ENCODE peak calls at places on chromosomes 6 and 20, in eight cellular contexts. T, Q, D, M, S, V, P and C are unnamed samples.

GRCh38 chr6:48389146-48390043 is 278.4 kb upstream of the PTCHD4 start:
- DNase-seq in T (no peak), Q (no peak), D (peak; percentile 77), M (no peak), S (no peak), V (no peak), P (no peak), C (no peak)

GRCh38 chr6:135910943-135911618 is 59.6 kb downstream of the PDE7B start:
- DNase-seq in T (no peak), Q (no peak), D (no peak), M (no peak), S (no peak), V (no peak), P (no peak), C (no peak)

GRCh38 chr6:34979218-34979617 is 90.2 kb downstream of the ANKS1A start:
- DNase-seq in T (peak; percentile 37), Q (no peak), D (no peak), M (no peak), S (no peak), V (no peak), P (no peak), C (no peak)

GRCh38 chr6:38319259-38320255 is 320.2 kb downstream of the BTBD9 start:
- DNase-seq in T (no peak), Q (no peak), D (no peak), M (no peak), S (no peak), V (no peak), P (no peak), C (no peak)

GRCh38 chr6:52155791-52156576 is 30.2 kb upstream of the IL17A start:
- DNase-seq in T (peak; percentile 36), Q (no peak), D (no peak), M (no peak), S (peak; percentile 63), V (no peak), P (peak; percentile 53), C (no peak)

GRCh38 chr6:89562114-89562815 is 76.3 kb downstream of the LYRM2 start:
- DNase-seq in T (peak; percentile 1), Q (no peak), D (no peak), M (no peak), S (no peak), V (no peak), P (no peak), C (no peak)

GRCh38 chr20:63924241-63924640 is 29.3 kb downstream of the DNAJC5 start:
- DNase-seq in T (no peak), Q (no peak), D (no peak), M (no peak), S (no peak), V (no peak), P (no peak), C (no peak)

GRCh38 chr6:50966532-50966931 is 147.9 kb downstream of the TFAP2B start:
- DNase-seq in T (no peak), Q (no peak), D (no peak), M (no peak), S (no peak), V (no peak), P (peak; percentile 33), C (no peak)

GRCh38 chr6:143176090-143177021 is 115.7 kb downstream of the AIG1 start:
- DNase-seq in T (peak; percentile 95), Q (no peak), D (no peak), M (no peak), S (peak; percentile 74), V (peak; percentile 71), P (no peak), C (peak; percentile 94)

GRCh38 chr6:26323525-26324294 is 41.3 kb upstream of the BTN3A2 start:
- DNase-seq in T (no peak), Q (no peak), D (no peak), M (no peak), S (no peak), V (no peak), P (no peak), C (no peak)

GRCh38 chr6:3905853-3906190 is 56.6 kb downstream of the FAM50B start:
- DNase-seq in T (no peak), Q (no peak), D (no peak), M (no peak), S (peak; percentile 70), V (no peak), P (no peak), C (no peak)

GRCh38 chr6:139996253-139996834 is 621.9 kb upstream of the CITED2 start:
- DNase-seq in T (no peak), Q (no peak), D (no peak), M (no peak), S (peak; percentile 67), V (no peak), P (peak; percentile 5), C (no peak)

GRCh38 chr6:131861356-131861755 is 53.5 kb downstream of the ENPP1 start:
- DNase-seq in T (peak; percentile 92), Q (no peak), D (no peak), M (no peak), S (no peak), V (no peak), P (no peak), C (peak; percentile 79)

GRCh38 chr6:85355816-85356215 is 94.1 kb upstream of the NT5E start:
- DNase-seq in T (no peak), Q (no peak), D (no peak), M (no peak), S (no peak), V (no peak), P (no peak), C (no peak)

GRCh38 chr6:166515072-166515810 is 71.2 kb downstream of the RAMACL start:
- DNase-seq in T (peak; percentile 79), Q (peak; percentile 69), D (no peak), M (no peak), S (peak; percentile 70), V (peak; percentile 61), P (no peak), C (peak; percentile 33)

GRCh38 chr20:41738584-41739193 is 120.5 kb upstream of the CHD6 start:
- DNase-seq in T (peak; percentile 42), Q (peak; percentile 63), D (peak; percentile 64), M (no peak), S (peak; percentile 86), V (no peak), P (peak; percentile 58), C (no peak)

GRCh38 chr20:12883507-12883885 is 125.3 kb upstream of the SPTLC3 start:
- DNase-seq in T (no peak), Q (no peak), D (no peak), M (no peak), S (no peak), V (no peak), P (no peak), C (no peak)

GRCh38 chr6:43434943-43435342 is 7.6 kb downstream of the ABCC10 start:
- DNase-seq in T (no peak), Q (no peak), D (no peak), M (no peak), S (no peak), V (no peak), P (no peak), C (no peak)

GRCh38 chr6:131139599-131139998 is 4.3 kb downstream of the AKAP7 start:
- DNase-seq in T (no peak), Q (no peak), D (no peak), M (no peak), S (no peak), V (no peak), P (no peak), C (no peak)

GRCh38 chr6:30618270-30618787 is 689 bp downstream of the MRPS18B start:
- DNase-seq in T (peak; percentile 48), Q (no peak), D (peak; percentile 62), M (no peak), S (no peak), V (no peak), P (no peak), C (no peak)

GRCh38 chr20:48875914-48876240 is 45.6 kb upstream of the ARFGEF2 start:
- DNase-seq in T (peak; percentile 38), Q (no peak), D (no peak), M (no peak), S (no peak), V (no peak), P (peak; percentile 12), C (no peak)

GRCh38 chr20:37933797-37934633 is 31.1 kb downstream of the VSTM2L start:
- DNase-seq in T (no peak), Q (no peak), D (no peak), M (no peak), S (no peak), V (no peak), P (no peak), C (no peak)
- TF ChIP-seq CTCF in T (no peak), Q (no peak), D (no peak), M (no peak), S (no peak), V (no peak), P (no peak), C (no peak)

GRCh38 chr6:1604991-1605821 is 4.5 kb upstream of the FOXC1 start:
- DNase-seq in T (no peak), Q (peak; percentile 48), D (no peak), M (no peak), S (peak; percentile 78), V (no peak), P (no peak), C (no peak)
- H3K4me3 ChIP-seq in T (no peak overlapping the region), Q (peak overlapping the region; percentile 68), D (no peak overlapping the region), M (peak overlapping the region; percentile 79), S (peak overlapping the region; percentile 81), V (peak overlapping the region; percentile 41), P (no peak overlapping the region), C (peak overlapping the region; percentile 48)

GRCh38 chr20:52001999-52002666 is 189.4 kb downstream of the ZFP64 start:
- DNase-seq in T (no peak), Q (no peak), D (no peak), M (no peak), S (no peak), V (no peak), P (peak; percentile 25), C (no peak)
- TF ChIP-seq CTCF in T (peak; percentile 39), Q (no peak), D (no peak), M (no peak), S (peak; percentile 60), V (peak; percentile 40), P (peak; percentile 34), C (no peak)

GRCh38 chr6:145214570-145214969 is 520.8 kb downstream of the EPM2A start:
- DNase-seq in T (peak; percentile 23), Q (no peak), D (peak; percentile 23), M (no peak), S (no peak), V (no peak), P (peak; percentile 27), C (no peak)

GRCh38 chr6:145208474-145208873 is 526.8 kb downstream of the EPM2A start:
- DNase-seq in T (no peak), Q (no peak), D (no peak), M (no peak), S (no peak), V (no peak), P (no peak), C (no peak)

GRCh38 chr6:145209312-145209711 is 526.0 kb downstream of the EPM2A start:
- DNase-seq in T (no peak), Q (no peak), D (no peak), M (no peak), S (no peak), V (no peak), P (no peak), C (no peak)

GRCh38 chr6:145212807-145213206 is 522.5 kb downstream of the EPM2A start:
- DNase-seq in T (no peak), Q (no peak), D (no peak), M (no peak), S (no peak), V (no peak), P (no peak), C (no peak)

DNA sequence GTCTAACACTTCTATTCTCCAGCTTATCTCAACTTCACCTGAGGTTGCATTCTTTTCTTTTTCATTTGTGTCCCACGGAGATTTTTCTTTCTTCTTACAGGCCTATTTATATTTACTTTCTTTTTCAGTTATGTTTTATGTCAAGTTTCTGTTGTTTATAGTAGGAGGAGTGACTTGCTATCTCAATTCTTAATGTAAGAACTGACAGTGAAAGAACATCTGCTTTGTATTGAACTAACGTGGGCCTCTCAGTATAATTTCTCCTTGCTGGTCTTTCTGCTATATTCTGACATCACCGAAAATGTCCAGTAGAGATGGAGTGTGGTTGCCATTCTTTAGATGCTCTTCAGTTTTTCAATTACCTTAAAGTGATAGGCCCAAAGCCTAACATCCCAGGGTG is 521.7 kb downstream of the EPM2A start:
- DNase-seq in T (no peak), Q (no peak), D (no peak), M (no peak), S (no peak), V (no peak), P (no peak), C (no peak)
- H3K4me3 ChIP-seq in T (no peak overlapping the region), Q (no peak overlapping the region), D (no peak overlapping the region), M (no peak overlapping the region), S (no peak overlapping the region), V (no peak overlapping the region), P (no peak overlapping the region), C (no peak overlapping the region)